ENCODE peak calls at places on chromosomes 5 and 9, in five cellular contexts. One of them, this sample, is unnamed.

GRCh38 chr9:121652037-121652837 is 803 bp downstream of the DAB2IP start:
- DNase-seq in HepG2: no peak
- DNase-seq in IMR-90: no peak
- DNase-seq in GM12878: no peak
- DNase-seq in K562: no peak
- DNase-seq in this sample: no peak

GRCh38 chr9:105883847-105884246 is 189.5 kb downstream of the TMEM38B start:
- DNase-seq in HepG2: no peak
- DNase-seq in IMR-90: no peak
- DNase-seq in GM12878: peak
- DNase-seq in K562: no peak
- DNase-seq in this sample: no peak

GRCh38 chr9:69173891-69174644 is at the start of gene TJP2:
- DNase-seq in HepG2: peak
- DNase-seq in IMR-90: peak
- DNase-seq in GM12878: no peak
- DNase-seq in K562: peak
- DNase-seq in this sample: no peak

GRCh38 chr9:137666950-137667670 is 48.3 kb downstream of the EHMT1 start:
- DNase-seq in HepG2: no peak
- DNase-seq in IMR-90: no peak
- DNase-seq in GM12878: no peak
- DNase-seq in K562: no peak
- DNase-seq in this sample: no peak

GRCh38 chr9:2557693-2558092 is 63.9 kb upstream of the VLDLR start:
- DNase-seq in HepG2: no peak
- DNase-seq in IMR-90: no peak
- DNase-seq in GM12878: no peak
- DNase-seq in K562: no peak
- DNase-seq in this sample: no peak

GRCh38 chr5:105877592-105877991 is 1793.1 kb downstream of the EFNA5 start:
- DNase-seq in HepG2: no peak
- DNase-seq in IMR-90: no peak
- DNase-seq in GM12878: no peak
- DNase-seq in K562: no peak
- DNase-seq in this sample: no peak

GRCh38 chr5:56094579-56095361 is 100.0 kb upstream of the IL6ST start:
- DNase-seq in HepG2: no peak
- DNase-seq in IMR-90: no peak
- DNase-seq in GM12878: no peak
- DNase-seq in K562: no peak
- DNase-seq in this sample: no peak

GRCh38 chr5:92064993-92065392 is 681.9 kb upstream of the ARRDC3 start:
- DNase-seq in HepG2: no peak
- DNase-seq in IMR-90: no peak
- DNase-seq in GM12878: no peak
- DNase-seq in K562: no peak
- DNase-seq in this sample: no peak

GRCh38 chr9:4638968-4639367 is 23.1 kb upstream of the PLPP6 start:
- DNase-seq in HepG2: no peak
- DNase-seq in IMR-90: no peak
- DNase-seq in GM12878: no peak
- DNase-seq in K562: no peak
- DNase-seq in this sample: no peak

GRCh38 chr9:6955251-6955921 is 197.6 kb downstream of the KDM4C start:
- DNase-seq in HepG2: peak
- DNase-seq in IMR-90: peak
- DNase-seq in GM12878: no peak
- DNase-seq in K562: no peak
- DNase-seq in this sample: no peak

GRCh38 chr5:155953335-155953734 is 373.6 kb upstream of the SGCD start:
- DNase-seq in HepG2: no peak
- DNase-seq in IMR-90: peak
- DNase-seq in GM12878: no peak
- DNase-seq in K562: no peak
- DNase-seq in this sample: no peak

GRCh38 chr5:80985600-80986228 is 25.6 kb downstream of the RASGRF2 start:
- DNase-seq in HepG2: no peak
- DNase-seq in IMR-90: no peak
- DNase-seq in GM12878: no peak
- DNase-seq in K562: no peak
- DNase-seq in this sample: no peak

GRCh38 chr9:21684831-21685362 is 117.5 kb upstream of the MTAP start:
- DNase-seq in HepG2: peak
- DNase-seq in IMR-90: peak
- DNase-seq in GM12878: no peak
- DNase-seq in K562: no peak
- DNase-seq in this sample: peak

GRCh38 chr5:115648072-115648471 is 22.2 kb upstream of the TMED7 start:
- DNase-seq in HepG2: no peak
- DNase-seq in IMR-90: no peak
- DNase-seq in GM12878: no peak
- DNase-seq in K562: no peak
- DNase-seq in this sample: no peak

GRCh38 chr5:115423541-115423940 is 121.0 kb downstream of the FEM1C start:
- DNase-seq in HepG2: no peak
- DNase-seq in IMR-90: no peak
- DNase-seq in GM12878: no peak
- DNase-seq in K562: no peak
- DNase-seq in this sample: peak

GRCh38 chr9:37996050-37996811 is 72.8 kb downstream of the SHB start:
- DNase-seq in HepG2: no peak
- DNase-seq in IMR-90: no peak
- DNase-seq in GM12878: no peak
- DNase-seq in K562: no peak
- DNase-seq in this sample: no peak

GRCh38 chr5:116520706-116521105 is 53.9 kb downstream of the SEMA6A start:
- DNase-seq in HepG2: no peak
- DNase-seq in IMR-90: no peak
- DNase-seq in GM12878: no peak
- DNase-seq in K562: no peak
- DNase-seq in this sample: no peak

GRCh38 chr5:80777347-80778287 is 122.8 kb upstream of the DHFR start:
- DNase-seq in HepG2: no peak
- DNase-seq in IMR-90: no peak
- DNase-seq in GM12878: no peak
- DNase-seq in K562: no peak
- DNase-seq in this sample: no peak

GRCh38 chr5:133967715-133968056 is 739 bp downstream of the C5orf15 start:
- DNase-seq in HepG2: no peak
- DNase-seq in IMR-90: peak
- DNase-seq in GM12878: no peak
- DNase-seq in K562: no peak
- DNase-seq in this sample: no peak

GRCh38 chr5:122846051-122846567 is 696 bp downstream of the SNX24 start:
- DNase-seq in HepG2: peak
- DNase-seq in IMR-90: peak
- DNase-seq in GM12878: no peak
- DNase-seq in K562: no peak
- DNase-seq in this sample: peak

GRCh38 chr5:110815916-110816605 is 77.3 kb downstream of the SLC25A46 start:
- DNase-seq in HepG2: no peak
- DNase-seq in IMR-90: peak
- DNase-seq in GM12878: no peak
- DNase-seq in K562: no peak
- DNase-seq in this sample: no peak

DNA sequence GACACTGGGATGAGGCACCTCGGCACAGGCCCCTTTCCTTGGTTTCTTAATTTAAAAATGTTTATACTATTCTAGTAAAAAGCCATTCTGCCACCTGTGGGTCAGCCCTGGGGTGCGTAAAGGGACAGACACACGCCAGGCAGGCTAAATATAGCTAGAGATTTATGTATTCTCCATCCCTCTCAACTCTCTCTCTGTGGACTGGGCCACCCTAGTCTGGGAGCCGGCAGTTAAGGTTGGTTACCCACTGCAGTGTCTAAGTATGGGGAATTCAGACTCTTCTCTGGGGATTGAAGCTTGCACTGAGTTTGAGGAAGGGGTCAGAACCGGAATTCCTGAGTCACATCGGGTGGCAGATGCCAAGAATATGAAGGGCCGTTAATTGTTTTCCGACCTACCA is 1.9 kb downstream of the NEURL1B start:
- DNase-seq in HepG2: no peak
- DNase-seq in IMR-90: no peak
- DNase-seq in GM12878: no peak
- DNase-seq in K562: no peak
- DNase-seq in this sample: no peak
- TF ChIP-seq SMC3 in HepG2: no peak
- TF ChIP-seq SMC3 in IMR-90: no peak
- TF ChIP-seq SMC3 in GM12878: no peak
- TF ChIP-seq SMC3 in K562: no peak
- TF ChIP-seq SMC3 in this sample: no peak

GRCh38 chr9:127448112-127448805 is 2.9 kb downstream of the RPL12 start:
- DNase-seq in HepG2: no peak
- DNase-seq in IMR-90: no peak
- DNase-seq in GM12878: no peak
- DNase-seq in K562: no peak
- DNase-seq in this sample: no peak
- TF ChIP-seq SMC3 in HepG2: no peak
- TF ChIP-seq SMC3 in IMR-90: no peak
- TF ChIP-seq SMC3 in GM12878: no peak
- TF ChIP-seq SMC3 in K562: no peak
- TF ChIP-seq SMC3 in this sample: no peak

GRCh38 chr5:151680944-151681427 is 5.7 kb downstream of the SPARC start:
- DNase-seq in HepG2: no peak
- DNase-seq in IMR-90: peak
- DNase-seq in GM12878: no peak
- DNase-seq in K562: no peak
- DNase-seq in this sample: no peak
- TF ChIP-seq SMC3 in HepG2: no peak
- TF ChIP-seq SMC3 in IMR-90: no peak
- TF ChIP-seq SMC3 in GM12878: no peak
- TF ChIP-seq SMC3 in K562: no peak
- TF ChIP-seq SMC3 in this sample: no peak

GRCh38 chr9:113298924-113299770 is 4.0 kb downstream of the RNF183 start:
- DNase-seq in HepG2: no peak
- DNase-seq in IMR-90: no peak
- DNase-seq in GM12878: no peak
- DNase-seq in K562: no peak
- DNase-seq in this sample: no peak

GRCh38 chr9:113293285-113293874 is 9.8 kb downstream of the RNF183 start:
- DNase-seq in HepG2: no peak
- DNase-seq in IMR-90: peak
- DNase-seq in GM12878: no peak
- DNase-seq in K562: no peak
- DNase-seq in this sample: no peak

GRCh38 chr9:113299800-113300292 is 3.3 kb downstream of the RNF183 start:
- DNase-seq in HepG2: no peak
- DNase-seq in IMR-90: no peak
- DNase-seq in GM12878: no peak
- DNase-seq in K562: peak
- DNase-seq in this sample: peak

GRCh38 chr9:113298311-113298710 is 4.9 kb downstream of the RNF183 start:
- DNase-seq in HepG2: no peak
- DNase-seq in IMR-90: no peak
- DNase-seq in GM12878: no peak
- DNase-seq in K562: no peak
- DNase-seq in this sample: no peak

DNA sequence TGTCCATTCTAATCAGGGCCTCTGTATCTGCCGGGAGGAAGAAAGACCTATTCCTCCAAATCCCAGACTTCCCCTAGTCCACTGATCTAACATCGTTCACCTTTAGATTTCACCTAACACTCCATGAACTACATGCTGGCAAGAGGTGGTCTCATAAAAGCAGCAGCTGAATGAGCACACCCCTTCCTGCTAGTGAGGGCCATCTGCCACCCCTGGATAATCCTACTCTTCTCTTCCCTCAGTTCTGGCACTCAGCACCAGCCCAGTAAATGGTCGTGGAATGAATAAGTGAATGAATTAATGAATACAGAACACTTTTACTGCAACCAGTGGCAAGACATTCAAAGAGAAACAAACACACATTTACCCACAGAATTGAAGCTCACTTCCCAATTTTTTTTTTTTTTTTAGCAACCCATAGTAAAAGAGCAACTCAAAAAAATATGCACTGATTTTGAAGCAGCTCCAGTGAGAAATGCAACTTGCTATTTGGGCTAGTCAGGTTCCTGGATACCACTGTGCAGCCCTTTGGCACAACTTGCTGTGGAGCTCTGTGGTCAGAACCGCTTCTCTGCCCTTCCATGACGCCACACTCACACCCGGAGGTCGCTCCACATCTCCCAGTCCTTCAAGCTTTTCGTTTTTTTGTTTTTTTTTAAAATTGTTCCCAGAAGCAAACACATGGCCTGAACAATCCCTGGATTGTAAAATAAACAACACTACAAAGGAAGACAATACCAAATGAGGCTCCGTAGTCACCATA is 6.2 kb downstream of the RNF183 start:
- DNase-seq in HepG2: no peak
- DNase-seq in IMR-90: no peak
- DNase-seq in GM12878: no peak
- DNase-seq in K562: no peak
- DNase-seq in this sample: no peak
- TF ChIP-seq SMC3 in HepG2: no peak
- TF ChIP-seq SMC3 in IMR-90: no peak
- TF ChIP-seq SMC3 in GM12878: no peak
- TF ChIP-seq SMC3 in K562: no peak
- TF ChIP-seq SMC3 in this sample: no peak

DNA sequence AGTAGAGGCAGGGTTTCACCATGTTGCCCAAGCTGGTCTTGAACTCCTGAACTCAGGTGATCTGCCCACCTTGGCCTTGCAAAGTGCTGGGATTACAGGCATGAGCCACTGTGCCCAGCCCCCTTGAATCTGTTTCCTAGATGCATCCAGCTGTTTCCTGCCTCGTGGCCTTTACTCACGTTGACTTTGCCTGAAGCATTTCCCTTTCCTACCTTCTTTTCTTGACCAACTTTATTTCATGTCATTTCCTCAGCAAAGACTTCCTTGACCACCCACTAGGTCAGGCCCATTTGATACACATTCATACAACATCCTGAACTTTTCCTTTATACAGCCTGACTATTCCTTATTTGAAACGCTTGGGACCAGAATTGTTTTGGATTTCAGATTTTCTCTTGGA is 51.0 kb downstream of the DOCK2 start:
- DNase-seq in HepG2: no peak
- DNase-seq in IMR-90: no peak
- DNase-seq in GM12878: no peak
- DNase-seq in K562: no peak
- DNase-seq in this sample: no peak
- TF ChIP-seq SMC3 in HepG2: no peak
- TF ChIP-seq SMC3 in IMR-90: no peak
- TF ChIP-seq SMC3 in GM12878: no peak
- TF ChIP-seq SMC3 in K562: no peak
- TF ChIP-seq SMC3 in this sample: no peak